ENCODE peak calls at places on chromosomes 3 and 15, in six cellular contexts. One of them, this sample, is unnamed.

GRCh38 chr15:50907866-50908208 is 646 bp upstream of the AP4E1 start:
- DNase-seq in H1: no peak
- DNase-seq in K562: peak; percentile 67
- DNase-seq in GM12878: no peak
- DNase-seq in HepG2: peak; percentile 44
- DNase-seq in HCT116: peak; percentile 15
- DNase-seq in this sample: peak; percentile 18

GRCh38 chr3:195060531-195061385 is 210.2 kb downstream of the XXYLT1 start:
- DNase-seq in GM12878: no peak
- DNase-seq in HCT116: no peak
- DNase-seq in HepG2: no peak
- DNase-seq in H1: no peak
- DNase-seq in K562: no peak
- DNase-seq in this sample: no peak

GRCh38 chr15:82540984-82541431 is 751 bp upstream of the RPS17 start:
- DNase-seq in HCT116: no peak
- DNase-seq in K562: peak; percentile 44
- DNase-seq in H1: peak; percentile 63
- DNase-seq in GM12878: no peak
- DNase-seq in HepG2: no peak
- DNase-seq in this sample: peak; percentile 27

GRCh38 chr3:129888739-129889138 is 4.8 kb downstream of the TMCC1 start:
- DNase-seq in GM12878: no peak
- DNase-seq in HCT116: peak; percentile 44
- DNase-seq in H1: no peak
- DNase-seq in HepG2: no peak
- DNase-seq in K562: peak; percentile 6
- DNase-seq in this sample: peak; percentile 65

GRCh38 chr3:141986548-141987107 is 110.2 kb downstream of the ATP1B3 start:
- DNase-seq in HepG2: no peak
- DNase-seq in K562: no peak
- DNase-seq in GM12878: no peak
- DNase-seq in H1: no peak
- DNase-seq in HCT116: no peak
- DNase-seq in this sample: no peak

GRCh38 chr15:29097168-29097567 is 172.5 kb downstream of the NSMCE3 start:
- DNase-seq in HepG2: no peak
- DNase-seq in K562: no peak
- DNase-seq in HCT116: no peak
- DNase-seq in GM12878: no peak
- DNase-seq in H1: no peak
- DNase-seq in this sample: no peak

GRCh38 chr15:56984681-56985515 is 66.5 kb downstream of the TCF12 start:
- DNase-seq in H1: no peak
- DNase-seq in HepG2: no peak
- DNase-seq in GM12878: no peak
- DNase-seq in HCT116: no peak
- DNase-seq in K562: no peak
- DNase-seq in this sample: no peak

GRCh38 chr3:137174514-137174913 is 216.7 kb downstream of the IL20RB start:
- DNase-seq in GM12878: no peak
- DNase-seq in HCT116: no peak
- DNase-seq in HepG2: no peak
- DNase-seq in H1: no peak
- DNase-seq in K562: no peak
- DNase-seq in this sample: no peak

GRCh38 chr3:72659609-72660008 is 188.6 kb downstream of the SHQ1 start:
- DNase-seq in HepG2: no peak
- DNase-seq in H1: no peak
- DNase-seq in HCT116: no peak
- DNase-seq in GM12878: no peak
- DNase-seq in K562: no peak
- DNase-seq in this sample: no peak

GRCh38 chr15:37771462-37771861 is 163.0 kb upstream of the TMCO5A start:
- DNase-seq in HepG2: no peak
- DNase-seq in HCT116: no peak
- DNase-seq in GM12878: no peak
- DNase-seq in K562: no peak
- DNase-seq in H1: no peak
- DNase-seq in this sample: no peak

GRCh38 chr15:70741677-70742293 is 21.6 kb downstream of the UACA start:
- DNase-seq in GM12878: no peak
- DNase-seq in HepG2: peak; percentile 37
- DNase-seq in HCT116: peak; percentile 79
- DNase-seq in H1: no peak
- DNase-seq in K562: no peak
- DNase-seq in this sample: no peak

GRCh38 chr3:48423241-48423882 is 6.5 kb downstream of the PLXNB1 start:
- DNase-seq in HCT116: no peak
- DNase-seq in H1: no peak
- DNase-seq in K562: no peak
- DNase-seq in GM12878: no peak
- DNase-seq in HepG2: no peak
- DNase-seq in this sample: no peak

GRCh38 chr3:38637906-38638305 is 11.6 kb downstream of the SCN5A start:
- DNase-seq in HepG2: no peak
- DNase-seq in H1: no peak
- DNase-seq in HCT116: no peak
- DNase-seq in K562: no peak
- DNase-seq in GM12878: no peak
- DNase-seq in this sample: no peak

GRCh38 chr3:3853584-3853983 is 54.4 kb downstream of the LRRN1 start:
- DNase-seq in K562: no peak
- DNase-seq in HepG2: no peak
- DNase-seq in HCT116: no peak
- DNase-seq in GM12878: no peak
- DNase-seq in H1: no peak
- DNase-seq in this sample: no peak

GRCh38 chr3:107061466-107061865 is 315.8 kb upstream of the CCDC54 start:
- DNase-seq in HCT116: no peak
- DNase-seq in K562: no peak
- DNase-seq in GM12878: no peak
- DNase-seq in H1: no peak
- DNase-seq in HepG2: no peak
- DNase-seq in this sample: no peak

GRCh38 chr3:39705351-39705900 is 104.0 kb upstream of the MYRIP start:
- DNase-seq in K562: no peak
- DNase-seq in H1: no peak
- DNase-seq in HCT116: no peak
- DNase-seq in HepG2: no peak
- DNase-seq in GM12878: no peak
- DNase-seq in this sample: no peak

GRCh38 chr15:26095710-26096330 is 232.7 kb upstream of the ATP10A start:
- DNase-seq in GM12878: no peak
- DNase-seq in H1: peak; percentile 74
- DNase-seq in HCT116: no peak
- DNase-seq in HepG2: no peak
- DNase-seq in K562: peak; percentile 18
- DNase-seq in this sample: no peak
- TF ChIP-seq JUND in GM12878: no peak
- TF ChIP-seq JUND in H1: no peak
- TF ChIP-seq JUND in HCT116: no peak
- TF ChIP-seq JUND in HepG2: no peak
- TF ChIP-seq JUND in K562: no peak
- TF ChIP-seq JUND in this sample: no peak

DNA sequence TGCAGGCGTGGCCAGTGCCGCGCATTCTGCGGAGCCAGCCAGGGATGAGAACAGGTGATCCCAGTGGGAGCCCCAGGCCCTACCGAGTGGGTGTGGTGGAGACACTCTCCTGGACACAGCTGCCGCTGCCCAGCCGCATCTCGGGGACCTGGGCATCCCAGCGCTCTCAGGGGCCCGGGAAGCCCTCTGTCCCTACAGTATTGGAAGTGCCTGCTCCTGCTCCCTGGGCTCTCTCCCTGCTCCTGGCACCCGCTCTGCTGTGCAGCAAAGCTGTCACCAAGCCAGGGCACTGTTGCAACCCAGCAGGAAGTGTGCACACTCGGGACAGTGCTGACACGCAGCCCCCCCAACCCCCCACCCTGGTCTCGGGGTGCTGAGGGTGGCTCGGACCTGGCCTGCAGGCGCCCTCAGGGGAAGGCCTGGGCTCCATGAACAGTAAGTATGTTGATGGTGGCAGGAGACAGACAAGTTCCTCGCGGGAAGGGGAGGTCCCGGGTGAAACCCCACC is 1177.4 kb upstream of the GBE1 start:
- DNase-seq in GM12878: no peak
- DNase-seq in H1: no peak
- DNase-seq in K562: no peak
- DNase-seq in HepG2: no peak
- DNase-seq in HCT116: no peak
- DNase-seq in this sample: no peak
- TF ChIP-seq JUND in GM12878: no peak
- TF ChIP-seq JUND in H1: no peak
- TF ChIP-seq JUND in K562: no peak
- TF ChIP-seq JUND in HepG2: no peak
- TF ChIP-seq JUND in HCT116: no peak
- TF ChIP-seq JUND in this sample: no peak

GRCh38 chr3:45489730-45490309 is 101.4 kb downstream of the LARS2 start:
- DNase-seq in HepG2: no peak
- DNase-seq in GM12878: no peak
- DNase-seq in HCT116: no peak
- DNase-seq in H1: no peak
- DNase-seq in K562: no peak
- DNase-seq in this sample: no peak

GRCh38 chr3:45488581-45488980 is 100.2 kb downstream of the LARS2 start:
- DNase-seq in H1: no peak
- DNase-seq in HepG2: no peak
- DNase-seq in HCT116: no peak
- DNase-seq in GM12878: no peak
- DNase-seq in K562: no peak
- DNase-seq in this sample: no peak

GRCh38 chr3:45487508-45487907 is 99.1 kb downstream of the LARS2 start:
- DNase-seq in H1: no peak
- DNase-seq in HepG2: peak; percentile 76
- DNase-seq in K562: no peak
- DNase-seq in HCT116: no peak
- DNase-seq in GM12878: no peak
- DNase-seq in this sample: no peak

GRCh38 chr3:45486926-45487325 is 98.5 kb downstream of the LARS2 start:
- DNase-seq in HCT116: no peak
- DNase-seq in K562: no peak
- DNase-seq in HepG2: no peak
- DNase-seq in GM12878: no peak
- DNase-seq in H1: no peak
- DNase-seq in this sample: no peak

DNA sequence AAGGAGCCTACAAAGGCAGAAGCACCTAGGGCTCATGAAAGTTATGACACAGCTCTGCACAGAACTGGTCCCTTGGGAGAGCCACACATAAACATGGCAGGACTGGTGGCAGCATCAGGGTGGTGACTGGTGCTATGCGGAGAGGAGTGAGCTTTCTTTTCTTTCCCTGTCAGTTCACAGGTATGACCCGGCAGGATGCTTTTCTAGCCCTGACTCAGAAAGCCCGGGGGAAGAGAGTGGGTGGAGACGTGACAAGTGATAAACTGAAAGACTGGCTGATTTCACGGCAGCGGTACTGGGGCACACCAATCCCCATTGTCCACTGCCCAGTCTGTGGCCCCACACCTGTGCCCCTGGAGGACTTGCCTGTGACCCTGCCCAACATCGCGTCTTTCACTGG is 103.0 kb downstream of the LARS2 start:
- DNase-seq in HepG2: no peak
- DNase-seq in H1: no peak
- DNase-seq in K562: no peak
- DNase-seq in GM12878: no peak
- DNase-seq in HCT116: no peak
- DNase-seq in this sample: no peak
- TF ChIP-seq JUND in HepG2: no peak
- TF ChIP-seq JUND in H1: no peak
- TF ChIP-seq JUND in K562: no peak
- TF ChIP-seq JUND in GM12878: no peak
- TF ChIP-seq JUND in HCT116: no peak
- TF ChIP-seq JUND in this sample: no peak

GRCh38 chr3:132222868-132223538 is 94.2 kb upstream of the ACP3 start:
- DNase-seq in GM12878: no peak
- DNase-seq in H1: no peak
- DNase-seq in HCT116: no peak
- DNase-seq in HepG2: no peak
- DNase-seq in K562: no peak
- DNase-seq in this sample: no peak
- TF ChIP-seq JUND in GM12878: no peak
- TF ChIP-seq JUND in H1: no peak
- TF ChIP-seq JUND in HCT116: no peak
- TF ChIP-seq JUND in HepG2: no peak
- TF ChIP-seq JUND in K562: no peak
- TF ChIP-seq JUND in this sample: no peak

DNA sequence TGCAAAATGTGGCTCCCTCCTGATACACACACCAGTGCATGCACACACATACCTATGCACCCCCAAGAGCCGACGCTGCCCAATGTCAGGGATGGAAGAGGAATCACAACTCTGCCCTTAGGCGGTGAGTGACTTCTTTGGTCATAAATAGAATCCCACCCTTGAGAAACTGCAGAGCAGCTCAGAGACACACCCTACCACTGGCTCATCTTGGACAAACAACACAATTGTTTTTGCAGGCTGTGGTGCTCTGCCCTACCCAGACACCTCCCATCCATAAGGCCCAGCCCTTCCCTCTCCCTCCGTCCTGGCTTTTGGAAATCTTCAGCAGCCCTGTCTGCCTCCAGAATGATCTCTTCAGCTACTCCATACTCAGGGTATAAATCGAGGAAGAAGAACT is 73.8 kb upstream of the HRH1 start:
- DNase-seq in HCT116: peak; percentile 51
- DNase-seq in H1: no peak
- DNase-seq in GM12878: no peak
- DNase-seq in HepG2: no peak
- DNase-seq in K562: no peak
- DNase-seq in this sample: no peak
- TF ChIP-seq JUND in HCT116: no peak
- TF ChIP-seq JUND in H1: no peak
- TF ChIP-seq JUND in GM12878: no peak
- TF ChIP-seq JUND in HepG2: no peak
- TF ChIP-seq JUND in K562: no peak
- TF ChIP-seq JUND in this sample: no peak

GRCh38 chr15:96610757-96611156 is 280.3 kb downstream of the NR2F2 start:
- DNase-seq in H1: no peak
- DNase-seq in K562: no peak
- DNase-seq in HCT116: no peak
- DNase-seq in HepG2: no peak
- DNase-seq in GM12878: no peak
- DNase-seq in this sample: no peak
- TF ChIP-seq JUND in H1: no peak
- TF ChIP-seq JUND in K562: no peak
- TF ChIP-seq JUND in HCT116: no peak
- TF ChIP-seq JUND in HepG2: no peak
- TF ChIP-seq JUND in GM12878: no peak
- TF ChIP-seq JUND in this sample: no peak

GRCh38 chr3:181555681-181556080 is 156.0 kb upstream of the SOX2 start:
- DNase-seq in H1: no peak
- DNase-seq in GM12878: no peak
- DNase-seq in HCT116: no peak
- DNase-seq in K562: no peak
- DNase-seq in HepG2: no peak
- DNase-seq in this sample: no peak

GRCh38 chr3:181558870-181559269 is 152.9 kb upstream of the SOX2 start:
- DNase-seq in K562: no peak
- DNase-seq in GM12878: no peak
- DNase-seq in HepG2: no peak
- DNase-seq in H1: no peak
- DNase-seq in HCT116: no peak
- DNase-seq in this sample: no peak

GRCh38 chr3:181549266-181549665 is 162.5 kb upstream of the SOX2 start:
- DNase-seq in HCT116: no peak
- DNase-seq in HepG2: no peak
- DNase-seq in H1: no peak
- DNase-seq in K562: no peak
- DNase-seq in GM12878: no peak
- DNase-seq in this sample: no peak

GRCh38 chr3:181554233-181554765 is 157.4 kb upstream of the SOX2 start:
- DNase-seq in H1: no peak
- DNase-seq in HepG2: no peak
- DNase-seq in K562: no peak
- DNase-seq in HCT116: no peak
- DNase-seq in GM12878: no peak
- DNase-seq in this sample: no peak
- TF ChIP-seq JUND in H1: no peak
- TF ChIP-seq JUND in HepG2: no peak
- TF ChIP-seq JUND in K562: no peak
- TF ChIP-seq JUND in HCT116: no peak
- TF ChIP-seq JUND in GM12878: no peak
- TF ChIP-seq JUND in this sample: no peak